ENCODE peak calls at places on chromosomes 12 and 14, in four cellular contexts. D is neural crest cell, U is Peyer's patch, A is ACHN. N is an unnamed sample.

GRCh38 chr12:80226576-80226975 is 127.2 kb downstream of the OTOGL start:
- DNase-seq in D (no peak), U (no peak), A (no peak), N (no peak)

GRCh38 chr14:85534435-85534834 is 4.5 kb downstream of the FLRT2 start:
- DNase-seq in D (peak), U (no peak), A (no peak), N (no peak)

GRCh38 chr12:125683748-125684381 is 618.6 kb downstream of the AACS start:
- DNase-seq in D (peak), U (no peak), A (no peak), N (no peak)

GRCh38 chr12:106747973-106748436 is 26.5 kb upstream of the RIC8B start:
- DNase-seq in D (no peak), U (no peak), A (no peak), N (no peak)

GRCh38 chr14:54730156-54730961 is 163.4 kb downstream of the SAMD4A start:
- DNase-seq in D (no peak), U (peak), A (no peak), N (no peak)

GRCh38 chr12:1217191-1217949 is 226.3 kb downstream of the ERC1 start:
- DNase-seq in D (no peak), U (no peak), A (no peak), N (no peak)

GRCh38 chr12:119444462-119445044 is 110.0 kb downstream of the CCDC60 start:
- DNase-seq in D (peak), U (no peak), A (peak), N (peak)

GRCh38 chr12:112843272-112843671 is 51.7 kb downstream of the RPH3A start:
- DNase-seq in D (no peak), U (no peak), A (no peak), N (no peak)

GRCh38 chr14:78997811-78998210 is 827.6 kb downstream of the NRXN3 start:
- DNase-seq in D (no peak), U (no peak), A (no peak), N (no peak)

GRCh38 chr12:122935318-122935717 is 30.9 kb downstream of the ABCB9 start:
- DNase-seq in D (no peak), U (no peak), A (no peak), N (no peak)

GRCh38 chr14:89866458-89866857 is 88.1 kb downstream of the EFCAB11 start:
- DNase-seq in D (no peak), U (no peak), A (no peak), N (no peak)

GRCh38 chr12:575948-576612 is 87.2 kb downstream of the NINJ2 start:
- DNase-seq in D (peak), U (peak), A (peak), N (peak)